ENCODE peak calls at places on chromosome 17, in ten cellular contexts. U, W, M, X, G, A, K, T, V and O are unnamed samples.

GRCh38 chr17:41013606-41014005 is 4.7 kb upstream of the KRTAP3-1 start:
- DNase-seq in U (no peak), W (no peak), M (no peak), X (no peak), G (peak), A (no peak), K (no peak), T (no peak), V (no peak), O (no peak)

GRCh38 chr17:68125471-68125870 is 89.9 kb downstream of the KPNA2 start:
- DNase-seq in U (no peak), W (no peak), M (no peak), X (no peak), G (no peak), A (no peak), K (no peak), T (no peak), V (no peak), O (no peak)

GRCh38 chr17:58082341-58082869 is 814 bp upstream of the DYNLL2 start:
- DNase-seq in U (no peak), W (no peak), M (peak), X (no peak), G (no peak), A (no peak), K (no peak), T (no peak), V (no peak), O (no peak)

GRCh38 chr17:64028874-64029464 is 8.5 kb upstream of the ICAM2 start:
- DNase-seq in U (peak), W (no peak), M (peak), X (peak), G (no peak), A (peak), K (peak), T (peak), V (peak), O (peak)

GRCh38 chr17:27038676-27039075 is 255.2 kb upstream of the WSB1 start:
- DNase-seq in U (peak), W (no peak), M (no peak), X (no peak), G (no peak), A (no peak), K (no peak), T (no peak), V (no peak), O (no peak)

GRCh38 chr17:54117452-54117851 is 294.7 kb downstream of the KIF2B start:
- DNase-seq in U (no peak), W (no peak), M (no peak), X (no peak), G (no peak), A (no peak), K (no peak), T (no peak), V (no peak), O (no peak)

GRCh38 chr17:35612924-35613521 is 25.9 kb downstream of the AP2B1 start:
- DNase-seq in U (peak), W (peak), M (peak), X (no peak), G (no peak), A (peak), K (peak), T (no peak), V (no peak), O (peak)

GRCh38 chr17:28740406-28741357 is 3.1 kb upstream of the TRAF4 start:
- DNase-seq in U (no peak), W (no peak), M (no peak), X (no peak), G (no peak), A (no peak), K (no peak), T (no peak), V (peak), O (no peak)

GRCh38 chr17:41784207-41784744 is 2.2 kb downstream of the JUP start:
- DNase-seq in U (peak), W (no peak), M (peak), X (no peak), G (no peak), A (no peak), K (no peak), T (no peak), V (no peak), O (peak)

GRCh38 chr17:47803751-47804150 is 17.8 kb downstream of the OSBPL7 start:
- DNase-seq in U (no peak), W (no peak), M (no peak), X (no peak), G (no peak), A (no peak), K (no peak), T (no peak), V (no peak), O (no peak)

GRCh38 chr17:338442-339192 is 14.0 kb downstream of the RPH3AL start:
- DNase-seq in U (no peak), W (no peak), M (no peak), X (no peak), G (no peak), A (no peak), K (no peak), T (no peak), V (no peak), O (no peak)

GRCh38 chr17:75891022-75891604 is 5.6 kb downstream of the TRIM65 start:
- DNase-seq in U (no peak), W (no peak), M (no peak), X (no peak), G (no peak), A (no peak), K (no peak), T (no peak), V (no peak), O (no peak)

GRCh38 chr17:76969598-76970172 is 101.5 kb downstream of the MGAT5B start:
- DNase-seq in U (peak), W (no peak), M (no peak), X (no peak), G (no peak), A (no peak), K (no peak), T (no peak), V (no peak), O (no peak)

GRCh38 chr17:15171433-15172047 is 93.6 kb downstream of the PMP22 start:
- DNase-seq in U (peak), W (peak), M (peak), X (peak), G (peak), A (no peak), K (peak), T (no peak), V (peak), O (peak)

GRCh38 chr17:62703776-62704380 is 76.4 kb downstream of the MRC2 start:
- DNase-seq in U (peak), W (no peak), M (peak), X (peak), G (no peak), A (peak), K (peak), T (peak), V (peak), O (peak)

GRCh38 chr17:43766413-43767052 is 7.9 kb upstream of the SOST start:
- DNase-seq in U (peak), W (peak), M (peak), X (no peak), G (no peak), A (no peak), K (peak), T (no peak), V (peak), O (peak)

GRCh38 chr17:62725791-62726249 is 82.3 kb downstream of the MARCHF10 start:
- DNase-seq in U (peak), W (no peak), M (peak), X (no peak), G (no peak), A (no peak), K (no peak), T (no peak), V (no peak), O (peak)

GRCh38 chr17:80457236-80457856 is 19.1 kb downstream of the NPTX1 start:
- DNase-seq in U (peak), W (no peak), M (no peak), X (no peak), G (no peak), A (no peak), K (no peak), T (no peak), V (no peak), O (no peak)

GRCh38 chr17:65794572-65794971 is 233.1 kb upstream of the AXIN2 start:
- DNase-seq in U (peak), W (no peak), M (peak), X (no peak), G (no peak), A (no peak), K (peak), T (no peak), V (no peak), O (peak)

GRCh38 chr17:6476061-6476833 is 32.0 kb downstream of the PIMREG start:
- DNase-seq in U (no peak), W (no peak), M (no peak), X (no peak), G (no peak), A (no peak), K (no peak), T (no peak), V (no peak), O (no peak)

GRCh38 chr17:74412581-74412980 is 19.3 kb upstream of the GPRC5C start:
- DNase-seq in U (no peak), W (no peak), M (no peak), X (no peak), G (no peak), A (no peak), K (no peak), T (no peak), V (no peak), O (no peak)

GRCh38 chr17:72525225-72525988 is 404.6 kb downstream of the SOX9 start:
- DNase-seq in U (no peak), W (no peak), M (peak), X (no peak), G (no peak), A (no peak), K (no peak), T (no peak), V (no peak), O (no peak)

GRCh38 chr17:57213180-57213825 is 43.0 kb upstream of the MSI2 start:
- DNase-seq in U (no peak), W (no peak), M (no peak), X (no peak), G (no peak), A (no peak), K (no peak), T (no peak), V (no peak), O (no peak)

GRCh38 chr17:63082273-63082861 is 116.3 kb downstream of the TANC2 start:
- DNase-seq in U (peak), W (peak), M (peak), X (no peak), G (no peak), A (no peak), K (peak), T (peak), V (no peak), O (peak)

GRCh38 chr17:75047398-75048098 is 523 bp downstream of the KCTD2 start:
- DNase-seq in U (no peak), W (no peak), M (peak), X (peak), G (no peak), A (peak), K (no peak), T (peak), V (peak), O (no peak)

GRCh38 chr17:2089021-2089422 is 34.1 kb downstream of the HIC1 start:
- DNase-seq in U (no peak), W (no peak), M (no peak), X (no peak), G (no peak), A (no peak), K (peak), T (no peak), V (no peak), O (peak)
- H3K4me3 ChIP-seq in U (no peak), W (no peak), M (no peak), X (peak), G (peak), A (peak), K (peak), T (peak), V (peak), O (peak)

GRCh38 chr17:32985357-32985756 is 6.3 kb upstream of the SPACA3 start:
- DNase-seq in U (no peak), W (no peak), M (peak), X (no peak), G (no peak), A (no peak), K (no peak), T (no peak), V (no peak), O (no peak)
- TF ChIP-seq CTCF in U (no peak), W (no peak), M (no peak), X (no peak), G (no peak), A (no peak), K (no peak), T (no peak), V (no peak), O (no peak)

GRCh38 chr17:7486181-7486580 is 2.0 kb downstream of the POLR2A start:
- DNase-seq in U (no peak), W (no peak), M (no peak), X (no peak), G (peak), A (no peak), K (peak), T (no peak), V (no peak), O (no peak)
- H3K4me3 ChIP-seq in U (peak), W (peak), M (no peak), X (peak), G (peak), A (no peak), K (peak), T (peak), V (peak), O (peak)

GRCh38 chr17:1532836-1533602 is 16.6 kb upstream of the INPP5K start:
- DNase-seq in U (peak), W (no peak), M (no peak), X (no peak), G (no peak), A (peak), K (no peak), T (no peak), V (no peak), O (peak)
- TF ChIP-seq CTCF in U (peak), W (peak), M (no peak), X (no peak), G (peak), A (peak), K (peak), T (peak), V (peak), O (peak)

GRCh38 chr17:48910370-48910769 is 2.2 kb downstream of the UBE2Z start:
- DNase-seq in U (peak), W (no peak), M (no peak), X (no peak), G (no peak), A (no peak), K (no peak), T (no peak), V (no peak), O (no peak)
- H3K4me3 ChIP-seq in U (peak), W (peak), M (no peak), X (peak), G (no peak), A (no peak), K (peak), T (peak), V (peak), O (peak)

GRCh38 chr17:46195217-46195855 is 2.1 kb upstream of the KANSL1 start:
- DNase-seq in U (no peak), W (no peak), M (no peak), X (no peak), G (no peak), A (no peak), K (no peak), T (no peak), V (no peak), O (no peak)
- TF ChIP-seq CTCF in U (no peak), W (no peak), M (no peak), X (no peak), G (no peak), A (no peak), K (no peak), T (no peak), V (no peak), O (no peak)